ENCODE peak calls at places on chromosomes 12 and 14, in nine cellular contexts. F, J, R, Q, G, H, P, B and V are unnamed samples.

GRCh38 chr14:30798961-30799360 is 75.4 kb upstream of the COCH start:
- DNase-seq in J (no peak), G (no peak), R (no peak), P (no peak), H (no peak), B (no peak), F (no peak), Q (no peak), V (no peak)

GRCh38 chr14:80621701-80622100 is 319.8 kb downstream of the CEP128 start:
- DNase-seq in P (no peak), R (peak; percentile 84), G (no peak), J (no peak), B (no peak), H (no peak), F (no peak), Q (no peak), V (no peak)

GRCh38 chr12:99154264-99154982 is 493.1 kb upstream of the GARIN6 start:
- DNase-seq in P (no peak), J (no peak), R (no peak), Q (no peak), H (peak; percentile 49), F (no peak), B (no peak), G (no peak), V (no peak)

GRCh38 chr12:124393831-124394230 is 98.9 kb downstream of the RFLNA start:
- DNase-seq in F (no peak), H (peak; percentile 66), J (no peak), P (no peak), B (no peak), Q (no peak), G (no peak), R (no peak), V (no peak)

GRCh38 chr14:99683619-99684355 is at the start of gene CYP46A1:
- DNase-seq in B (peak; percentile 97), G (peak; percentile 100), H (peak; percentile 100), J (peak; percentile 99), Q (peak; percentile 100), R (peak; percentile 99), F (peak; percentile 100), P (peak; percentile 100), V (peak; percentile 98)

GRCh38 chr14:65482769-65483438 is 70.4 kb downstream of the FUT8 start:
- DNase-seq in Q (no peak), H (no peak), R (no peak), F (no peak), J (no peak), B (no peak), G (no peak), P (no peak), V (no peak)

GRCh38 chr12:1915082-1915968 is 3.1 kb downstream of the CACNA2D4 start:
- DNase-seq in G (no peak), P (peak; percentile 42), Q (peak; percentile 60), R (no peak), H (no peak), J (no peak), F (no peak), B (no peak), V (peak; percentile 54)

GRCh38 chr12:122646568-122647220 is 56.5 kb downstream of the HCAR2 start:
- DNase-seq in J (no peak), P (no peak), G (peak; percentile 25), R (peak; percentile 76), H (no peak), B (no peak), F (no peak), Q (no peak), V (no peak)

GRCh38 chr14:95234426-95234825 is 77.1 kb upstream of the DICER1 start:
- DNase-seq in Q (no peak), H (peak; percentile 56), R (no peak), P (no peak), G (no peak), J (no peak), B (no peak), F (no peak), V (no peak)

GRCh38 chr14:22416193-22416592 is 172.8 kb downstream of the DAD1 start:
- DNase-seq in P (no peak), Q (no peak), F (no peak), H (no peak), B (no peak), R (no peak), J (no peak), G (no peak), V (no peak)

GRCh38 chr12:118981285-118982201 is at the start of gene SRRM4:
- DNase-seq in G (no peak), Q (no peak), R (no peak), F (no peak), P (no peak), J (no peak), B (no peak), H (peak; percentile 66), V (no peak)

GRCh38 chr12:96210376-96211055 is 16.3 kb downstream of the ELK3 start:
- DNase-seq in P (peak; percentile 68), J (no peak), R (no peak), H (no peak), F (no peak), G (no peak), Q (peak; percentile 65), B (no peak), V (peak; percentile 56)

GRCh38 chr12:24948452-24948815 is 467 bp downstream of the BCAT1 start:
- DNase-seq in G (no peak), R (no peak), Q (no peak), J (no peak), B (peak; percentile 31), P (no peak), H (no peak), F (no peak), V (no peak)

GRCh38 chr12:3527181-3527580 is 36.2 kb downstream of the PRMT8 start:
- DNase-seq in R (peak; percentile 87), H (no peak), F (no peak), J (no peak), G (no peak), Q (no peak), P (no peak), B (no peak), V (no peak)

GRCh38 chr14:99261916-99262787 is 9.8 kb downstream of the BCL11B start:
- DNase-seq in G (no peak), H (no peak), R (no peak), Q (no peak), F (no peak), J (peak; percentile 38), B (no peak), P (peak; percentile 92), V (peak; percentile 89)

GRCh38 chr12:96143827-96144226 is 50.3 kb upstream of the ELK3 start:
- DNase-seq in F (no peak), R (no peak), J (no peak), Q (no peak), H (no peak), P (no peak), B (no peak), G (no peak), V (no peak)

GRCh38 chr12:12474471-12474928 is 88.2 kb downstream of the DUSP16 start:
- DNase-seq in P (no peak), B (no peak), J (no peak), G (no peak), R (no peak), F (no peak), H (no peak), Q (no peak), V (no peak)

GRCh38 chr14:32259368-32260013 is 56.4 kb upstream of the RNU6-8 start:
- DNase-seq in Q (no peak), J (peak; percentile 36), H (no peak), G (no peak), F (no peak), P (peak; percentile 57), B (peak; percentile 21), R (peak; percentile 87), V (no peak)

GRCh38 chr12:82919365-82920054 is 232.8 kb downstream of the TMTC2 start:
- DNase-seq in R (no peak), H (no peak), F (no peak), Q (no peak), G (no peak), J (no peak), P (no peak), B (no peak), V (no peak)

GRCh38 chr12:38921025-38921677 is 15.8 kb upstream of the CPNE8 start:
- DNase-seq in H (peak; percentile 43), F (no peak), Q (no peak), P (peak; percentile 78), B (peak; percentile 37), R (peak; percentile 92), J (peak; percentile 82), G (peak; percentile 43), V (peak; percentile 14)

GRCh38 chr12:94601972-94602517 is 48.3 kb downstream of the TMCC3 start:
- DNase-seq in G (no peak), P (no peak), B (no peak), Q (no peak), J (no peak), R (no peak), F (no peak), H (no peak), V (no peak)
- H3K27ac ChIP-seq in G (no peak overlapping the region), P (no peak overlapping the region), B (no peak overlapping the region), Q (no peak overlapping the region), J (no peak overlapping the region), R (no peak overlapping the region), F (peak overlapping the region; percentile 65), H (no peak overlapping the region), V (no peak overlapping the region)

GRCh38 chr12:50581226-50582184 is 76.7 kb downstream of the DIP2B start:
- DNase-seq in F (no peak), G (no peak), Q (no peak), P (no peak), H (no peak), B (no peak), J (no peak), R (peak; percentile 84), V (no peak)
- H3K27ac ChIP-seq in F (no peak overlapping the region), G (no peak overlapping the region), Q (no peak overlapping the region), P (no peak overlapping the region), H (no peak overlapping the region), B (no peak overlapping the region), J (no peak overlapping the region), R (peak overlapping the region; percentile 95), V (no peak overlapping the region)

GRCh38 chr14:68395585-68395984 is 397.3 kb downstream of the ZFP36L1 start:
- DNase-seq in P (no peak), B (no peak), J (no peak), H (peak; percentile 71), R (no peak), G (peak; percentile 61), F (no peak), Q (no peak), V (no peak)
- H3K27ac ChIP-seq in P (no peak overlapping the region), B (peak overlapping the region; percentile 23), J (peak overlapping the region; percentile 27), H (peak overlapping the region; percentile 62), R (no peak overlapping the region), G (peak overlapping the region; percentile 82), F (no peak overlapping the region), Q (peak overlapping the region; percentile 83), V (no peak overlapping the region)

GRCh38 chr12:53176750-53177149 is 3.8 kb upstream of the ZNF740 start:
- DNase-seq in P (no peak), H (no peak), R (no peak), J (no peak), F (no peak), Q (no peak), G (no peak), B (no peak), V (no peak)
- H3K27ac ChIP-seq in P (no peak overlapping the region), H (no peak overlapping the region), R (no peak overlapping the region), J (no peak overlapping the region), F (no peak overlapping the region), Q (no peak overlapping the region), G (no peak overlapping the region), B (peak overlapping the region; percentile 41), V (no peak overlapping the region)